ENCODE peak calls at places on chromosomes 4 and X, in seven cellular contexts. X, R, N, Q, T, D and K are unnamed samples.

GRCh38 chrX:13463608-13464007 is 105.8 kb upstream of the EGFL6 start:
- DNase-seq in X (peak; percentile 59), R (no peak), N (no peak), Q (no peak), T (no peak), D (no peak), K (no peak)

GRCh38 chr4:183987987-183988392 is 82.9 kb downstream of the STOX2 start:
- DNase-seq in X (peak; percentile 47), R (peak; percentile 54), N (peak; percentile 28), Q (peak; percentile 68), T (peak; percentile 65), D (peak; percentile 86), K (peak; percentile 71)

GRCh38 chr4:80071643-80072606 is 1.1 kb downstream of the ANTXR2 start:
- DNase-seq in X (no peak), R (no peak), N (no peak), Q (peak; percentile 39), T (no peak), D (peak; percentile 74), K (no peak)

GRCh38 chr4:138178566-138178965 is 63.6 kb downstream of the SLC7A11 start:
- DNase-seq in X (no peak), R (no peak), N (no peak), Q (no peak), T (no peak), D (no peak), K (no peak)

GRCh38 chr4:186680649-186681048 is 43.0 kb downstream of the FAT1 start:
- DNase-seq in X (no peak), R (no peak), N (no peak), Q (no peak), T (no peak), D (no peak), K (no peak)

GRCh38 chrX:154598656-154599055 is 13.7 kb downstream of the CTAG1A start:
- DNase-seq in X (no peak), R (no peak), N (no peak), Q (no peak), T (no peak), D (no peak), K (no peak)

GRCh38 chr4:38189445-38189844 is 229.2 kb downstream of the PTTG2 start:
- DNase-seq in X (peak; percentile 18), R (peak; percentile 32), N (peak; percentile 77), Q (no peak), T (peak; percentile 40), D (no peak), K (no peak)

GRCh38 chr4:7973545-7973981 is 33.9 kb upstream of the AFAP1 start:
- DNase-seq in X (peak; percentile 45), R (no peak), N (no peak), Q (no peak), T (peak; percentile 81), D (no peak), K (no peak)

GRCh38 chrX:253451-254297 is 27.5 kb upstream of the PLCXD1 start:
- DNase-seq in X (no peak), R (no peak), N (no peak), Q (peak; percentile 24), T (no peak), D (no peak), K (no peak)

GRCh38 chr4:92304073-92304472 is 307 bp downstream of the GRID2 start:
- DNase-seq in X (no peak), R (no peak), N (no peak), Q (no peak), T (no peak), D (no peak), K (no peak)

GRCh38 chrX:115350696-115351408 is 61.3 kb downstream of the LUZP4 start:
- DNase-seq in X (peak; percentile 37), R (no peak), N (no peak), Q (no peak), T (no peak), D (no peak), K (no peak)

GRCh38 chr4:99949034-99949998 is 759 bp downstream of the H2AZ1 start:
- DNase-seq in X (peak; percentile 80), R (peak; percentile 68), N (peak; percentile 84), Q (peak; percentile 90), T (no peak), D (peak; percentile 93), K (peak; percentile 84)

GRCh38 chr4:59869056-59869455 is 1331.1 kb upstream of the ADGRL3 start:
- DNase-seq in X (no peak), R (no peak), N (no peak), Q (no peak), T (no peak), D (no peak), K (no peak)

GRCh38 chrX:115941388-115941787 is 229.2 kb upstream of the AGTR2 start:
- DNase-seq in X (no peak), R (no peak), N (no peak), Q (no peak), T (no peak), D (no peak), K (no peak)

GRCh38 chrX:55142206-55142918 is 53.5 kb downstream of the PAGE2 start:
- DNase-seq in X (no peak), R (no peak), N (no peak), Q (no peak), T (no peak), D (no peak), K (no peak)

GRCh38 chr4:185656467-185656890 is 121.2 kb upstream of the PDLIM3 start:
- DNase-seq in X (peak; percentile 17), R (no peak), N (no peak), Q (peak; percentile 60), T (no peak), D (no peak), K (no peak)

GRCh38 chr4:56698329-56698728 is 17.2 kb upstream of the HOPX start:
- DNase-seq in X (no peak), R (no peak), N (no peak), Q (no peak), T (no peak), D (no peak), K (no peak)

GRCh38 chr4:3286335-3287175 is 6.3 kb upstream of the RGS12 start:
- DNase-seq in X (no peak), R (no peak), N (no peak), Q (peak; percentile 22), T (no peak), D (peak; percentile 15), K (no peak)

GRCh38 chr4:141636771-141637460 is 533 bp downstream of the IL15 start:
- DNase-seq in X (no peak), R (no peak), N (no peak), Q (peak; percentile 58), T (no peak), D (peak; percentile 18), K (no peak)

GRCh38 chr4:77600521-77601451 is 4.8 kb upstream of the CXCL13 start:
- DNase-seq in X (no peak), R (no peak), N (no peak), Q (peak; percentile 45), T (no peak), D (peak; percentile 52), K (no peak)

GRCh38 chrX:121958886-121959285 is 911.5 kb downstream of the GLUD2 start:
- DNase-seq in X (no peak), R (no peak), N (no peak), Q (no peak), T (no peak), D (no peak), K (no peak)

GRCh38 chr4:154503598-154503997 is 12.0 kb upstream of the DCHS2 start:
- DNase-seq in X (peak; percentile 1), R (no peak), N (peak; percentile 13), Q (no peak), T (no peak), D (no peak), K (peak; percentile 7)

GRCh38 chr4:29970626-29971025 is 749.5 kb upstream of the PCDH7 start:
- DNase-seq in X (peak; percentile 7), R (no peak), N (no peak), Q (no peak), T (no peak), D (peak; percentile 21), K (no peak)

GRCh38 chr4:48268956-48269860 is at the start of gene TEC:
- DNase-seq in X (no peak), R (peak; percentile 14), N (no peak), Q (peak; percentile 56), T (no peak), D (peak; percentile 54), K (peak; percentile 66)

GRCh38 chr4:108352664-108353308 is 184.1 kb upstream of the LEF1 start:
- DNase-seq in X (no peak), R (no peak), N (no peak), Q (no peak), T (no peak), D (no peak), K (peak; percentile 88)

DNA sequence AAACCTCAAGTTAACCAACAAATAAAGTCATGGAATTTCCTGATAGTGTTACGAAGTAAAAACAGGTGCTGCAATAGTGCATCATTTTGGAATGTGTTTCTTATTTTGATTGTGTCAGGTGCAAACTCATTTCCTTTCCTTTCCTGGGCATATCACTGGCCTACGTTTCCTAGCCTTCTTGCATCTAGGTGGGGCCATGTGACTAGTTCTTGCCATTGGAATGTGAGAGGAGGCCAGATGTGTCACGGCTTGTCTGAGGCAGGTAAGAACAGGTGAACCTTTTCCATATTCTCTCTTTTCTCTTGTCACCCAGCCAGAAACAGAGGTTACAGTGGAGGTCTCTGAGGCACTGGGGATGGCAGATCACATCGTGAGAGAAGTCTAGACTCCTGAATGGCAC is 868.0 kb downstream of the RPA4 start:
- DNase-seq in X (no peak), R (no peak), N (no peak), Q (no peak), T (peak; percentile 32), D (no peak), K (no peak)
- TF ChIP-seq CTCF in X (no peak), R (no peak), N (no peak), Q (no peak), T (no peak), D (no peak), K (no peak)

GRCh38 chr4:25892796-25893195 is 21.2 kb upstream of the SMIM20 start:
- DNase-seq in X (no peak), R (no peak), N (no peak), Q (no peak), T (no peak), D (peak; percentile 37), K (no peak)
- H3K4me3 ChIP-seq in X (no peak overlapping the region), R (no peak overlapping the region), N (no peak overlapping the region), Q (no peak overlapping the region), T (no peak overlapping the region), D (no peak overlapping the region), K (no peak overlapping the region)

GRCh38 chrX:18769812-18770573 is 62.5 kb downstream of the PPEF1 start:
- DNase-seq in X (no peak), R (no peak), N (no peak), Q (no peak), T (no peak), D (no peak), K (no peak)
- TF ChIP-seq CTCF in X (no peak), R (no peak), N (no peak), Q (no peak), T (no peak), D (no peak), K (no peak)

GRCh38 chr4:102629686-102630085 is 128.5 kb downstream of the NFKB1 start:
- DNase-seq in X (no peak), R (no peak), N (no peak), Q (no peak), T (no peak), D (no peak), K (no peak)

GRCh38 chr4:102620697-102621497 is 119.7 kb downstream of the NFKB1 start:
- DNase-seq in X (peak; percentile 71), R (no peak), N (peak; percentile 75), Q (peak; percentile 58), T (no peak), D (peak; percentile 51), K (peak; percentile 55)

GRCh38 chr4:102623622-102624021 is 122.5 kb downstream of the NFKB1 start:
- DNase-seq in X (no peak), R (no peak), N (no peak), Q (no peak), T (no peak), D (peak; percentile 52), K (no peak)

GRCh38 chr4:102627831-102628523 is 126.8 kb downstream of the NFKB1 start:
- DNase-seq in X (peak; percentile 42), R (no peak), N (no peak), Q (no peak), T (no peak), D (no peak), K (no peak)

GRCh38 chr4:102625232-102625930 is 124.2 kb downstream of the NFKB1 start:
- DNase-seq in X (no peak), R (no peak), N (no peak), Q (peak; percentile 54), T (no peak), D (no peak), K (no peak)
- H3K4me3 ChIP-seq in X (no peak overlapping the region), R (no peak overlapping the region), N (no peak overlapping the region), Q (no peak overlapping the region), T (no peak overlapping the region), D (no peak overlapping the region), K (no peak overlapping the region)